ENCODE peak calls at places on chromosomes 5 and 9, in ten cellular contexts. One of them, this sample, is unnamed.

GRCh38 chr5:77852514-77853352 is 76.6 kb upstream of the TBCA start:
- DNase-seq in body of pancreas: peak
- DNase-seq in stimulated activated CD4-positive, alpha-beta T cell treated with anti-CD3 and anti-CD28 coated beads, Interleukin-4, amount 100 ng/mL, for 24 hours: no peak
- DNase-seq in NCI-H226: no peak
- DNase-seq in putamen: peak
- DNase-seq in neuronal stem cell: peak
- DNase-seq in breast epithelium: no peak
- DNase-seq in activated naive CD4-positive, alpha-beta T cell: no peak
- DNase-seq in stimulated activated naive CD8-positive, alpha-beta T cell treated with anti-CD3 and anti-CD28 coated beads, Interleukin-15, amount 100 ng/mL, for 72 hours: peak
- DNase-seq in lower leg skin: no peak
- DNase-seq in this sample: no peak

GRCh38 chr9:37410969-37411785 is 11.3 kb upstream of the GRHPR start:
- DNase-seq in body of pancreas: no peak
- DNase-seq in stimulated activated CD4-positive, alpha-beta T cell treated with anti-CD3 and anti-CD28 coated beads, Interleukin-4, amount 100 ng/mL, for 24 hours: peak
- DNase-seq in NCI-H226: no peak
- DNase-seq in putamen: no peak
- DNase-seq in neuronal stem cell: no peak
- DNase-seq in breast epithelium: no peak
- DNase-seq in activated naive CD4-positive, alpha-beta T cell: no peak
- DNase-seq in stimulated activated naive CD8-positive, alpha-beta T cell treated with anti-CD3 and anti-CD28 coated beads, Interleukin-15, amount 100 ng/mL, for 72 hours: peak
- DNase-seq in lower leg skin: no peak
- DNase-seq in this sample: no peak

GRCh38 chr9:113519401-113520108 is 56.0 kb downstream of the RGS3 start:
- DNase-seq in body of pancreas: peak
- DNase-seq in stimulated activated CD4-positive, alpha-beta T cell treated with anti-CD3 and anti-CD28 coated beads, Interleukin-4, amount 100 ng/mL, for 24 hours: no peak
- DNase-seq in NCI-H226: peak
- DNase-seq in putamen: no peak
- DNase-seq in neuronal stem cell: no peak
- DNase-seq in breast epithelium: no peak
- DNase-seq in activated naive CD4-positive, alpha-beta T cell: no peak
- DNase-seq in stimulated activated naive CD8-positive, alpha-beta T cell treated with anti-CD3 and anti-CD28 coated beads, Interleukin-15, amount 100 ng/mL, for 72 hours: no peak
- DNase-seq in lower leg skin: no peak
- DNase-seq in this sample: no peak

GRCh38 chr5:177509361-177509951 is at the start of gene DOK3:
- DNase-seq in body of pancreas: peak
- DNase-seq in stimulated activated CD4-positive, alpha-beta T cell treated with anti-CD3 and anti-CD28 coated beads, Interleukin-4, amount 100 ng/mL, for 24 hours: no peak
- DNase-seq in NCI-H226: no peak
- DNase-seq in putamen: no peak
- DNase-seq in neuronal stem cell: no peak
- DNase-seq in breast epithelium: no peak
- DNase-seq in activated naive CD4-positive, alpha-beta T cell: no peak
- DNase-seq in stimulated activated naive CD8-positive, alpha-beta T cell treated with anti-CD3 and anti-CD28 coated beads, Interleukin-15, amount 100 ng/mL, for 72 hours: no peak
- DNase-seq in lower leg skin: no peak
- DNase-seq in this sample: no peak

GRCh38 chr5:151123897-151124751 is 33.5 kb downstream of the ANXA6 start:
- DNase-seq in body of pancreas: peak
- DNase-seq in stimulated activated CD4-positive, alpha-beta T cell treated with anti-CD3 and anti-CD28 coated beads, Interleukin-4, amount 100 ng/mL, for 24 hours: peak
- DNase-seq in NCI-H226: no peak
- DNase-seq in putamen: no peak
- DNase-seq in neuronal stem cell: no peak
- DNase-seq in breast epithelium: peak
- DNase-seq in activated naive CD4-positive, alpha-beta T cell: no peak
- DNase-seq in stimulated activated naive CD8-positive, alpha-beta T cell treated with anti-CD3 and anti-CD28 coated beads, Interleukin-15, amount 100 ng/mL, for 72 hours: peak
- DNase-seq in lower leg skin: no peak
- DNase-seq in this sample: no peak

GRCh38 chr9:85536076-85536475 is 205.7 kb downstream of the AGTPBP1 start:
- DNase-seq in body of pancreas: no peak
- DNase-seq in stimulated activated CD4-positive, alpha-beta T cell treated with anti-CD3 and anti-CD28 coated beads, Interleukin-4, amount 100 ng/mL, for 24 hours: no peak
- DNase-seq in NCI-H226: peak
- DNase-seq in putamen: no peak
- DNase-seq in neuronal stem cell: no peak
- DNase-seq in breast epithelium: no peak
- DNase-seq in activated naive CD4-positive, alpha-beta T cell: no peak
- DNase-seq in stimulated activated naive CD8-positive, alpha-beta T cell treated with anti-CD3 and anti-CD28 coated beads, Interleukin-15, amount 100 ng/mL, for 72 hours: no peak
- DNase-seq in lower leg skin: no peak
- DNase-seq in this sample: no peak

GRCh38 chr9:84953797-84954695 is 284.5 kb downstream of the NTRK2 start:
- DNase-seq in body of pancreas: peak
- DNase-seq in stimulated activated CD4-positive, alpha-beta T cell treated with anti-CD3 and anti-CD28 coated beads, Interleukin-4, amount 100 ng/mL, for 24 hours: peak
- DNase-seq in NCI-H226: peak
- DNase-seq in putamen: peak
- DNase-seq in neuronal stem cell: peak
- DNase-seq in breast epithelium: peak
- DNase-seq in activated naive CD4-positive, alpha-beta T cell: no peak
- DNase-seq in stimulated activated naive CD8-positive, alpha-beta T cell treated with anti-CD3 and anti-CD28 coated beads, Interleukin-15, amount 100 ng/mL, for 72 hours: peak
- DNase-seq in lower leg skin: peak
- DNase-seq in this sample: peak

GRCh38 chr5:150146235-150146634 is 9.4 kb downstream of the PDGFRB start:
- DNase-seq in body of pancreas: no peak
- DNase-seq in stimulated activated CD4-positive, alpha-beta T cell treated with anti-CD3 and anti-CD28 coated beads, Interleukin-4, amount 100 ng/mL, for 24 hours: no peak
- DNase-seq in NCI-H226: no peak
- DNase-seq in putamen: no peak
- DNase-seq in neuronal stem cell: no peak
- DNase-seq in breast epithelium: no peak
- DNase-seq in activated naive CD4-positive, alpha-beta T cell: no peak
- DNase-seq in stimulated activated naive CD8-positive, alpha-beta T cell treated with anti-CD3 and anti-CD28 coated beads, Interleukin-15, amount 100 ng/mL, for 72 hours: no peak
- DNase-seq in lower leg skin: no peak
- DNase-seq in this sample: no peak

GRCh38 chr9:70504814-70505213 is 90.4 kb upstream of the KLF9 start:
- DNase-seq in body of pancreas: no peak
- DNase-seq in stimulated activated CD4-positive, alpha-beta T cell treated with anti-CD3 and anti-CD28 coated beads, Interleukin-4, amount 100 ng/mL, for 24 hours: no peak
- DNase-seq in NCI-H226: no peak
- DNase-seq in putamen: no peak
- DNase-seq in neuronal stem cell: no peak
- DNase-seq in breast epithelium: no peak
- DNase-seq in activated naive CD4-positive, alpha-beta T cell: no peak
- DNase-seq in stimulated activated naive CD8-positive, alpha-beta T cell treated with anti-CD3 and anti-CD28 coated beads, Interleukin-15, amount 100 ng/mL, for 72 hours: no peak
- DNase-seq in lower leg skin: no peak
- DNase-seq in this sample: no peak

GRCh38 chr5:123144096-123144495 is 55.1 kb downstream of the PRDM6 start:
- DNase-seq in body of pancreas: no peak
- DNase-seq in stimulated activated CD4-positive, alpha-beta T cell treated with anti-CD3 and anti-CD28 coated beads, Interleukin-4, amount 100 ng/mL, for 24 hours: no peak
- DNase-seq in NCI-H226: no peak
- DNase-seq in putamen: no peak
- DNase-seq in neuronal stem cell: no peak
- DNase-seq in breast epithelium: no peak
- DNase-seq in activated naive CD4-positive, alpha-beta T cell: no peak
- DNase-seq in stimulated activated naive CD8-positive, alpha-beta T cell treated with anti-CD3 and anti-CD28 coated beads, Interleukin-15, amount 100 ng/mL, for 72 hours: no peak
- DNase-seq in lower leg skin: no peak
- DNase-seq in this sample: no peak

GRCh38 chr9:21155501-21155900 is 11.0 kb downstream of the IFNA21 start:
- DNase-seq in body of pancreas: no peak
- DNase-seq in stimulated activated CD4-positive, alpha-beta T cell treated with anti-CD3 and anti-CD28 coated beads, Interleukin-4, amount 100 ng/mL, for 24 hours: no peak
- DNase-seq in NCI-H226: no peak
- DNase-seq in putamen: no peak
- DNase-seq in neuronal stem cell: no peak
- DNase-seq in breast epithelium: no peak
- DNase-seq in activated naive CD4-positive, alpha-beta T cell: no peak
- DNase-seq in stimulated activated naive CD8-positive, alpha-beta T cell treated with anti-CD3 and anti-CD28 coated beads, Interleukin-15, amount 100 ng/mL, for 72 hours: no peak
- DNase-seq in lower leg skin: no peak
- DNase-seq in this sample: no peak

GRCh38 chr5:168683247-168683926 is 104.2 kb upstream of the PANK3 start:
- DNase-seq in body of pancreas: no peak
- DNase-seq in stimulated activated CD4-positive, alpha-beta T cell treated with anti-CD3 and anti-CD28 coated beads, Interleukin-4, amount 100 ng/mL, for 24 hours: peak
- DNase-seq in NCI-H226: no peak
- DNase-seq in putamen: no peak
- DNase-seq in neuronal stem cell: no peak
- DNase-seq in breast epithelium: no peak
- DNase-seq in activated naive CD4-positive, alpha-beta T cell: no peak
- DNase-seq in stimulated activated naive CD8-positive, alpha-beta T cell treated with anti-CD3 and anti-CD28 coated beads, Interleukin-15, amount 100 ng/mL, for 72 hours: peak
- DNase-seq in lower leg skin: no peak
- DNase-seq in this sample: no peak

GRCh38 chr9:106797299-106797698 is 65.7 kb upstream of the ZNF462 start:
- DNase-seq in body of pancreas: no peak
- DNase-seq in stimulated activated CD4-positive, alpha-beta T cell treated with anti-CD3 and anti-CD28 coated beads, Interleukin-4, amount 100 ng/mL, for 24 hours: no peak
- DNase-seq in NCI-H226: no peak
- DNase-seq in putamen: no peak
- DNase-seq in neuronal stem cell: no peak
- DNase-seq in breast epithelium: no peak
- DNase-seq in activated naive CD4-positive, alpha-beta T cell: no peak
- DNase-seq in stimulated activated naive CD8-positive, alpha-beta T cell treated with anti-CD3 and anti-CD28 coated beads, Interleukin-15, amount 100 ng/mL, for 72 hours: no peak
- DNase-seq in lower leg skin: no peak
- DNase-seq in this sample: no peak

GRCh38 chr5:56126487-56127179 is 106.5 kb downstream of the ANKRD55 start:
- DNase-seq in body of pancreas: no peak
- DNase-seq in stimulated activated CD4-positive, alpha-beta T cell treated with anti-CD3 and anti-CD28 coated beads, Interleukin-4, amount 100 ng/mL, for 24 hours: peak
- DNase-seq in NCI-H226: no peak
- DNase-seq in putamen: peak
- DNase-seq in neuronal stem cell: no peak
- DNase-seq in breast epithelium: no peak
- DNase-seq in activated naive CD4-positive, alpha-beta T cell: no peak
- DNase-seq in stimulated activated naive CD8-positive, alpha-beta T cell treated with anti-CD3 and anti-CD28 coated beads, Interleukin-15, amount 100 ng/mL, for 72 hours: peak
- DNase-seq in lower leg skin: no peak
- DNase-seq in this sample: peak

GRCh38 chr5:139707445-139708003 is 59.4 kb downstream of the CXXC5 start:
- DNase-seq in body of pancreas: no peak
- DNase-seq in stimulated activated CD4-positive, alpha-beta T cell treated with anti-CD3 and anti-CD28 coated beads, Interleukin-4, amount 100 ng/mL, for 24 hours: no peak
- DNase-seq in NCI-H226: no peak
- DNase-seq in putamen: no peak
- DNase-seq in neuronal stem cell: no peak
- DNase-seq in breast epithelium: no peak
- DNase-seq in activated naive CD4-positive, alpha-beta T cell: no peak
- DNase-seq in stimulated activated naive CD8-positive, alpha-beta T cell treated with anti-CD3 and anti-CD28 coated beads, Interleukin-15, amount 100 ng/mL, for 72 hours: no peak
- DNase-seq in lower leg skin: no peak
- DNase-seq in this sample: no peak

GRCh38 chr9:91682806-91683205 is 259.2 kb upstream of the NFIL3 start:
- DNase-seq in body of pancreas: no peak
- DNase-seq in stimulated activated CD4-positive, alpha-beta T cell treated with anti-CD3 and anti-CD28 coated beads, Interleukin-4, amount 100 ng/mL, for 24 hours: no peak
- DNase-seq in NCI-H226: no peak
- DNase-seq in putamen: no peak
- DNase-seq in neuronal stem cell: no peak
- DNase-seq in breast epithelium: no peak
- DNase-seq in activated naive CD4-positive, alpha-beta T cell: no peak
- DNase-seq in stimulated activated naive CD8-positive, alpha-beta T cell treated with anti-CD3 and anti-CD28 coated beads, Interleukin-15, amount 100 ng/mL, for 72 hours: no peak
- DNase-seq in lower leg skin: no peak
- DNase-seq in this sample: no peak

GRCh38 chr5:73352789-73353188 is 95.8 kb downstream of the FOXD1 start:
- DNase-seq in body of pancreas: no peak
- DNase-seq in stimulated activated CD4-positive, alpha-beta T cell treated with anti-CD3 and anti-CD28 coated beads, Interleukin-4, amount 100 ng/mL, for 24 hours: no peak
- DNase-seq in NCI-H226: no peak
- DNase-seq in putamen: no peak
- DNase-seq in neuronal stem cell: no peak
- DNase-seq in breast epithelium: no peak
- DNase-seq in activated naive CD4-positive, alpha-beta T cell: no peak
- DNase-seq in stimulated activated naive CD8-positive, alpha-beta T cell treated with anti-CD3 and anti-CD28 coated beads, Interleukin-15, amount 100 ng/mL, for 72 hours: no peak
- DNase-seq in lower leg skin: no peak
- DNase-seq in this sample: no peak

GRCh38 chr5:128480158-128480557 is 57.9 kb downstream of the FBN2 start:
- DNase-seq in body of pancreas: no peak
- DNase-seq in stimulated activated CD4-positive, alpha-beta T cell treated with anti-CD3 and anti-CD28 coated beads, Interleukin-4, amount 100 ng/mL, for 24 hours: no peak
- DNase-seq in NCI-H226: no peak
- DNase-seq in putamen: no peak
- DNase-seq in neuronal stem cell: no peak
- DNase-seq in breast epithelium: no peak
- DNase-seq in activated naive CD4-positive, alpha-beta T cell: no peak
- DNase-seq in stimulated activated naive CD8-positive, alpha-beta T cell treated with anti-CD3 and anti-CD28 coated beads, Interleukin-15, amount 100 ng/mL, for 72 hours: no peak
- DNase-seq in lower leg skin: no peak
- DNase-seq in this sample: no peak

GRCh38 chr5:43231977-43232376 is 40.0 kb downstream of the NIM1K start:
- DNase-seq in body of pancreas: peak
- DNase-seq in stimulated activated CD4-positive, alpha-beta T cell treated with anti-CD3 and anti-CD28 coated beads, Interleukin-4, amount 100 ng/mL, for 24 hours: peak
- DNase-seq in NCI-H226: no peak
- DNase-seq in putamen: no peak
- DNase-seq in neuronal stem cell: no peak
- DNase-seq in breast epithelium: no peak
- DNase-seq in activated naive CD4-positive, alpha-beta T cell: no peak
- DNase-seq in stimulated activated naive CD8-positive, alpha-beta T cell treated with anti-CD3 and anti-CD28 coated beads, Interleukin-15, amount 100 ng/mL, for 72 hours: peak
- DNase-seq in lower leg skin: no peak
- DNase-seq in this sample: no peak

GRCh38 chr9:93128011-93128714 is 5.9 kb downstream of the NINJ1 start:
- DNase-seq in body of pancreas: no peak
- DNase-seq in stimulated activated CD4-positive, alpha-beta T cell treated with anti-CD3 and anti-CD28 coated beads, Interleukin-4, amount 100 ng/mL, for 24 hours: no peak
- DNase-seq in NCI-H226: no peak
- DNase-seq in putamen: no peak
- DNase-seq in neuronal stem cell: no peak
- DNase-seq in breast epithelium: peak
- DNase-seq in activated naive CD4-positive, alpha-beta T cell: no peak
- DNase-seq in stimulated activated naive CD8-positive, alpha-beta T cell treated with anti-CD3 and anti-CD28 coated beads, Interleukin-15, amount 100 ng/mL, for 72 hours: no peak
- DNase-seq in lower leg skin: peak
- DNase-seq in this sample: no peak

GRCh38 chr9:31393240-31393639 is 991.2 kb upstream of the ACO1 start:
- DNase-seq in body of pancreas: no peak
- DNase-seq in stimulated activated CD4-positive, alpha-beta T cell treated with anti-CD3 and anti-CD28 coated beads, Interleukin-4, amount 100 ng/mL, for 24 hours: no peak
- DNase-seq in NCI-H226: peak
- DNase-seq in putamen: no peak
- DNase-seq in neuronal stem cell: no peak
- DNase-seq in breast epithelium: no peak
- DNase-seq in activated naive CD4-positive, alpha-beta T cell: no peak
- DNase-seq in stimulated activated naive CD8-positive, alpha-beta T cell treated with anti-CD3 and anti-CD28 coated beads, Interleukin-15, amount 100 ng/mL, for 72 hours: no peak
- DNase-seq in lower leg skin: no peak
- DNase-seq in this sample: no peak